ENCODE peak calls at places on chromosomes 2 and 18, in ten cellular contexts. F, S, N, R, L, T, B, Z, V and Y are unnamed samples. For H3K27me3, the result is how much of the 10 kb centered on the place peaks cover.

GRCh38 chr2:96970910-96971309 is 15.5 kb downstream of the FAM178B start:
- DNase-seq in R (no peak), T (no peak), N (no peak), L (no peak), S (no peak), V (no peak), B (no peak), Z (no peak), F (no peak), Y (no peak)

GRCh38 chr2:204019572-204020501 is 83.3 kb downstream of the ICOS start:
- DNase-seq in B (no peak), T (no peak), L (no peak), V (no peak), F (no peak), N (no peak), S (no peak), R (peak), Z (no peak), Y (no peak)

GRCh38 chr2:223005496-223005895 is 46.5 kb upstream of the KCNE4 start:
- DNase-seq in R (no peak), N (no peak), V (no peak), F (no peak), T (no peak), L (no peak), B (no peak), S (no peak), Z (no peak), Y (no peak)

GRCh38 chr2:30072250-30072842 is 74.5 kb upstream of the YPEL5 start:
- DNase-seq in Z (peak), R (peak), N (peak), S (peak), T (no peak), F (peak), L (no peak), B (peak), V (peak), Y (peak)

GRCh38 chr2:101512993-101513392 is 38.1 kb upstream of the RFX8 start:
- DNase-seq in F (no peak), R (no peak), B (no peak), N (no peak), V (no peak), T (no peak), S (no peak), Z (no peak), L (no peak), Y (no peak)

GRCh38 chr18:9401166-9401565 is 66.6 kb downstream of the TWSG1 start:
- DNase-seq in R (no peak), F (no peak), L (no peak), T (no peak), V (no peak), N (no peak), S (no peak), Z (no peak), B (no peak), Y (no peak)

GRCh38 chr2:40118622-40119021 is 333.3 kb downstream of the SLC8A1 start:
- DNase-seq in S (no peak), T (no peak), B (no peak), L (no peak), R (no peak), Z (no peak), V (no peak), N (no peak), F (no peak), Y (no peak)

GRCh38 chr2:155727097-155727906 is 605.2 kb downstream of the NR4A2 start:
- DNase-seq in R (no peak), Z (no peak), S (no peak), N (no peak), B (no peak), T (no peak), L (no peak), V (no peak), F (no peak), Y (no peak)

GRCh38 chr2:226873826-226874225 is 38.0 kb downstream of the RHBDD1 start:
- DNase-seq in R (no peak), N (no peak), T (no peak), V (no peak), L (no peak), S (no peak), F (no peak), B (no peak), Z (no peak), Y (no peak)

GRCh38 chr18:9244376-9244775 is 90.2 kb upstream of the TWSG1 start:
- DNase-seq in V (no peak), S (no peak), T (no peak), R (no peak), Z (no peak), N (no peak), L (no peak), F (no peak), B (no peak), Y (no peak)

GRCh38 chr18:49527631-49528327 is 34.1 kb upstream of the LIPG start:
- DNase-seq in F (no peak), T (no peak), S (no peak), Z (no peak), B (no peak), V (no peak), R (no peak), N (no peak), L (no peak), Y (no peak)

GRCh38 chr2:176103634-176104337 is 3.3 kb upstream of the HOXD11 start:
- DNase-seq in N (peak), Z (no peak), R (no peak), F (peak), S (no peak), T (no peak), B (no peak), V (no peak), L (no peak), Y (no peak)

GRCh38 chr2:230924470-230925341 is at the start of gene GPR55:
- DNase-seq in F (no peak), S (no peak), L (peak), V (peak), B (peak), R (peak), Z (no peak), N (peak), T (peak), Y (peak)

GRCh38 chr2:74715071-74715791 is 61.2 kb downstream of the SEMA4F start:
- DNase-seq in Z (peak), N (peak), L (peak), S (peak), F (peak), R (peak), B (peak), V (peak), T (peak), Y (peak)
- H3K27ac ChIP-seq in Z (no peak), N (peak), L (no peak), S (no peak), F (peak), R (no peak), B (no peak), V (peak), T (peak), Y (no peak)

GRCh38 chr18:48454146-48454796 is 45.1 kb upstream of the ZBTB7C start:
- DNase-seq in V (no peak), L (no peak), S (no peak), N (no peak), B (no peak), T (no peak), R (no peak), F (no peak), Z (no peak), Y (no peak)
- TF ChIP-seq POLR2A in V (no peak), L (no peak), S (no peak), N (no peak), B (no peak), T (no peak), R (no peak), F (no peak), Z (no peak), Y (no peak)

DNA sequence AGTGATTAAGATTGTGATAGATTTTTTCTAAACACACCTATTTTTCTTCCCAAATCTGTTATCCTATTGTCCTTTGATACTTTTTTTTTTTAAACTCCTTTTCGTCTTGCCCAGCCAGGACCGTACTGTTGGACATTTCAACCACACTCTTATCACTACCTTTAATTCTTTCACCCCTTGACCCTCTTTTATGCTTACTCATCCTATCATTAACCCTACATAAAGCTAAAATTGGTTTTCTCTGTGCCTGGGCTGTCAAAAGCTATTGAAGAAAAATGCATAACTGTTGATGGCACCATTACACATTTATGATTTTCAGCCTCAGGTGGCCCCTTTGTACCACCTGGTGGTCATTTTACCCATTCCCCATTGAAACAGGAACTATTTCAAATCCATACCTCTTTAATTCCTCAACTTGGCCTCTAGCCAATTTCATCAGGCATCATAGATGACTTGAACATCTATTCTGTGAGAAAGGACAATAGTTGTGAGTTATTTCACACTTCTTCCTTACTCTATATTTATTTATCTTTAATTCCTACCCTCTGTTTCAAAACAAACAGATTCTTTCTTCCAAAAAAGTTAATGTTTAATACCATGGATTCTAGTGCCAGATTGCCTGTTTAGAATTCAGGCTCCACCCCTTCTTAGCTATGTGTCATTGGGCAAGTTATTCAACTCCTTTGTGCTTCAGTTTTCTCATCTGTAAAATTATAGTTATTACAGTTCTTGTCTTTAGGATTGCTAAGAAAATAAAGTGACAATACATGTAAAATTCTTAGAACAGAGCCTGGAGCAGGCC is 258.6 kb downstream of the CAMKMT start:
- DNase-seq in F (no peak), S (no peak), R (no peak), L (no peak), N (no peak), Z (no peak), B (no peak), V (no peak), T (no peak), Y (no peak)
- H3K27me3 ChIP-seq in F (under half), S (under half), R (under half), L (under half), N (under half), Z (under half), B (under half), V (under half), T (under half), Y (under half)

DNA sequence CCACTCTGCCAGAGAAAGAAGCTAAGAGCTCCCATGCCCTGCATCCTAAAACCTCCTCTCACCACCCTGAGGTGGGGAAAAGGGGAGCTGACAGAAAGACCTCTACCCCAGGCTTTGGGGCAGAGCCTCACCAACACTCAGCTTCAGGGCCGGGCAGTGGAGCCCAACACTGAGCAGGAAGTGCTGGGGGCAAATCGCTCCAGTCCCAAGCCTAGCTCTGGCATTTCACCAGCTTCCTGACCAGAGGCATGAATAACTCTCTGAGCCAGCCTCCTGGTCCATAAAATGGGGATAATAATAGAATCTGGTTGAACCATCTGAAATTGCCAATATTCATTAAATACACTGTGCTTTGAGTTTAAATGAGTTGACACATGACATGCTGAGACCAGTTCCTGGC is 153.6 kb downstream of the TNS1 start:
- DNase-seq in B (no peak), S (no peak), T (no peak), L (peak), N (no peak), Z (no peak), V (no peak), F (no peak), R (no peak), Y (no peak)
- H3K27ac ChIP-seq in B (no peak), S (no peak), T (no peak), L (no peak), N (peak), Z (no peak), V (peak), F (peak), R (no peak), Y (peak)

DNA sequence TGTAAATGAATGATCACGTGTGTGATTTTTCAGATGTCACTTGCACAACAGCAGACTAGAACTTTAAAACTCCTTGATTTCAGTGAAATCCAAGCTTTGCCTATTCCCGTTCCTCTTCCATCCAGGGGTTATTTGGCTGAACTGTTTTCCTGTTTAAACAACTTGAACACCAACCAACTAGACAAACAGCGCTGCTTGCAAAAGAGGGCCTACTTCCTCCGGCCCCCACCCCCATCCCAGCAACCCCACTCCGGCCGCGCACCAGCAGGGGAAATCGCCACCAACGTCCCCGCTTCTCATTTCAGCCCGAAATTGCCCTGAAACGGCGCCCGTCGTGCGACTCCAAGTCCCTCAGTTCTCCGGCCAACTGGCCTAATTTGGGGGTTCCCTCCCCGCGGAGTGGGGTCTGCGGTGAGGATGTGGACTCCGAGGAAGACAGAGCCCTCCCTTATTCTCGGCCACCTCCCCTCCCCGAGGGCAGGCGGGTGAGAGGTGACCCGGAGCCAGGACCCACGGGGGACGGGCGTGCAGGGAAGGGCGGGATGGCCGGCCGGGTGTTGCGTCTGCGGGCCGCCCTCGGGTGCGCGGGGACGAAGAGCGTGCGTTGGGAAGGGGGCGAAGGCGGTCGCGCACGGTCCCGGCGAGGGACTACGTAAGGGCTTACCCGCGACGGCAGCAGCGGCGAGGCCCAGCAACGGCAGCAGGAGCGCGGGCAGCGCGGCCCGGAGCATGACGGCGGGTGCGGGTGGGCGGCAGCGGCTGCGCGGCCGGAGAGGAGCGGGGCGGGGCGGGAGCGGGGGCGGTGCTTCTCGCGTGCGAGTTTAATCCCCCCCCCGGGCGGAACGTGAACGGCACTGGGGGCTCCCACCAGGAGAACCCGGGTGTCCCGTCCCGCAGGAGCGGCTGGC is at the start of gene CD302:
- DNase-seq in L (peak), T (peak), V (peak), S (no peak), Z (no peak), F (peak), N (peak), B (peak), R (no peak), Y (peak)
- TF ChIP-seq POLR2A in L (no peak), T (no peak), V (no peak), S (no peak), Z (no peak), F (peak), N (no peak), B (peak), R (peak), Y (no peak)

DNA sequence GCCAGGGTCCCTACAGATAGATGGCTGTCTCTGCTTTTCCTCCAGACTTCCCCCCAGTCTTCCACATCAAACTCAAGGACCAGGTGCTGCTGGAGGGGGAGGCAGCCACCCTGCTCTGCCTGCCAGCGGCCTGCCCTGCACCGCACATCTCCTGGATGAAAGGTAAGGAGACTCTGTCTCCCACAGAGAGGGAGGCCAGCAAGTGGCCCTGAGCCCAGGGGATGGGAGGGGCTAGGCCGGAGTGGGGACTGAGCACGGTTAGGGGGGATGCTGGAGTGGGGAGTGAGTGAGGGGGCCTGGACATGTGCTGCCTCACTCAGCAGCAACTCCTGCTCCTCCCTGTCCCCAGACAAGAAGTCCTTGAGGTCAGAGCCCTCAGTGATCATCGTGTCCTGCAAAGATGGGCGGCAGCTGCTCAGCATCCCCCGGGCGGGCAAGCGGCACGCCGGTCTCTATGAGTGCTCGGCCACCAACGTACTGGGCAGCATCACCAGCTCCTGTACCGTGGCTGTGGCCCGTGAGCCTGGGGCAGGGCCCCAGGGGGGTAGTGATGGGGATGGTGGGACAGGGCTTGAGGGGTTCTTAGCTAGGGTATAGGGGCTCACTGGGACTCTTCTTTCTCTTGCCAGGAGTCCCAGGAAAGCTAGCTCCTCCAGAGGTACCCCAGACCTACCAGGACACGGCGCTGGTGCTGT is 10.4 kb upstream of the GMPPA start:
- DNase-seq in S (no peak), F (no peak), V (no peak), L (no peak), N (no peak), Z (no peak), T (no peak), B (no peak), R (no peak), Y (no peak)
- H3K27me3 ChIP-seq in S (under half), F (under half), V (under half), L (half or more), N (under half), Z (under half), T (under half), B (under half), R (under half), Y (under half)

GRCh38 chr2:220660277-220661155 is 911.6 kb downstream of the EPHA4 start:
- DNase-seq in S (no peak), F (no peak), T (no peak), B (no peak), L (no peak), N (no peak), V (no peak), Z (no peak), R (no peak), Y (no peak)
- H3K27ac ChIP-seq in S (no peak), F (no peak), T (peak), B (no peak), L (no peak), N (no peak), V (no peak), Z (no peak), R (no peak), Y (no peak)